ENCODE peak calls at places on chromosomes 13 and 19, in eight cellular contexts. G, Q, X, A, F, B, E and L are unnamed samples.
A peak's percentile ranks its signal among the peaks of the same experiment; 100 is the strongest.

GRCh38 chr19:31992750-31993149 is 352.7 kb upstream of the ZNF507 start:
- DNase-seq in Q (no peak), A (no peak), E (no peak), B (no peak), F (no peak), X (no peak), G (no peak), L (peak; percentile 17)

GRCh38 chr13:73273737-73274136 is 214.9 kb downstream of the KLF5 start:
- DNase-seq in B (no peak), A (no peak), Q (no peak), G (peak; percentile 86), E (no peak), F (no peak), X (peak; percentile 60), L (no peak)

GRCh38 chr13:38777347-38778107 is 90.7 kb downstream of the FREM2 start:
- DNase-seq in F (no peak), Q (no peak), E (no peak), A (no peak), B (no peak), G (no peak), X (no peak), L (no peak)

GRCh38 chr13:110920038-110920437 is 5.2 kb upstream of the ANKRD10 start:
- DNase-seq in X (no peak), G (no peak), Q (peak; percentile 50), A (no peak), B (peak; percentile 44), F (no peak), E (no peak), L (no peak)

GRCh38 chr13:32210081-32210480 is 105.1 kb downstream of the ZAR1L start:
- DNase-seq in E (no peak), F (no peak), Q (no peak), B (no peak), A (no peak), G (no peak), X (no peak), L (no peak)

GRCh38 chr13:41960700-41961697 is at the start of gene VWA8:
- DNase-seq in B (peak; percentile 92), G (peak; percentile 69), F (peak; percentile 90), A (peak; percentile 64), E (peak; percentile 81), Q (peak; percentile 90), X (peak; percentile 84), L (peak; percentile 93)

GRCh38 chr19:17205237-17206140 is 9.7 kb upstream of the USE1 start:
- DNase-seq in B (no peak), G (peak; percentile 49), A (peak; percentile 80), F (peak; percentile 84), X (peak; percentile 72), E (no peak), Q (peak; percentile 67), L (peak; percentile 86)

GRCh38 chr19:9940778-9941177 is 4.5 kb upstream of the OLFM2 start:
- DNase-seq in Q (no peak), F (no peak), G (peak; percentile 62), X (no peak), A (no peak), E (no peak), B (no peak), L (no peak)

GRCh38 chr13:63948045-63948444 is 2532.4 kb upstream of the PCDH20 start:
- DNase-seq in A (no peak), F (no peak), B (no peak), G (no peak), Q (no peak), E (no peak), X (no peak), L (no peak)

GRCh38 chr19:12139309-12139708 is 841 bp downstream of the ZNF20 start:
- DNase-seq in Q (no peak), G (no peak), F (no peak), A (no peak), X (no peak), B (no peak), E (no peak), L (no peak)

GRCh38 chr19:42122691-42123607 is 9.3 kb downstream of the POU2F2 start:
- DNase-seq in E (no peak), X (no peak), A (no peak), B (peak; percentile 64), Q (no peak), F (no peak), G (no peak), L (no peak)

GRCh38 chr19:17654993-17655392 is 33.2 kb downstream of the UNC13A start:
- DNase-seq in F (peak; percentile 66), Q (no peak), G (no peak), B (peak; percentile 29), X (no peak), E (no peak), A (no peak), L (no peak)

DNA sequence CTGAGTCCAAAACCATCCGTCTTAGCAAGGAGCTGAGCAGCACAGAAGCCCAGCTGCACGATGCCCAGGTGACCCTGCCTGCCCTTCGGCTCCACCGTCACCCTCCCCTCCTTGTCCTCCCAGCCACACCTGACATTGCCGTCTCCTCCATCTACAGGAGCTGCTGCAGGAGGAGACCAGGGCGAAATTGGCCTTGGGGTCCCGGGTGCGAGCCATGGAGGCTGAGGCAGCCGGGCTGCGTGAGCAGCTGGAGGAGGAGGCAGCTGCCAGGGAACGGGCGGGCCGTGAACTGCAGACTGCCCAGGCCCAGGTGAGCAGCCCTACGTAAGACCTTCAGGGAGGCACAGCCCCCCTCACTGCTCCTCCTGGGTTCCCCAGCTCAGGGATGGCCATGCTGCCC is 49.1 kb downstream of the KCNC3 start:
- DNase-seq in X (no peak), F (no peak), G (no peak), A (no peak), Q (no peak), E (no peak), B (no peak), L (no peak)
- TF ChIP-seq CTCF in X (no peak), F (no peak), G (no peak), A (no peak), Q (no peak), E (no peak), B (no peak), L (no peak)

GRCh38 chr13:82976499-82976898 is 905.8 kb downstream of the SLITRK1 start:
- DNase-seq in E (no peak), X (no peak), F (no peak), Q (no peak), B (no peak), G (no peak), A (no peak), L (no peak)
- TF ChIP-seq CTCF in E (no peak), X (no peak), F (no peak), Q (no peak), B (no peak), G (peak; percentile 69), A (no peak), L (no peak)

GRCh38 chr13:35781044-35781443 is 304.6 kb upstream of the MAB21L1 start:
- DNase-seq in Q (no peak), G (no peak), B (no peak), E (no peak), F (no peak), A (peak; percentile 57), X (no peak), L (no peak)

GRCh38 chr13:35784286-35784951 is 307.9 kb upstream of the MAB21L1 start:
- DNase-seq in A (no peak), B (no peak), G (no peak), Q (no peak), E (no peak), F (no peak), X (no peak), L (no peak)

GRCh38 chr13:35782793-35783192 is 306.3 kb upstream of the MAB21L1 start:
- DNase-seq in Q (no peak), B (no peak), G (no peak), F (no peak), A (no peak), E (no peak), X (no peak), L (no peak)

GRCh38 chr13:35781661-35782060 is 305.2 kb upstream of the MAB21L1 start:
- DNase-seq in G (no peak), Q (no peak), A (no peak), F (no peak), X (no peak), B (no peak), E (no peak), L (no peak)

DNA sequence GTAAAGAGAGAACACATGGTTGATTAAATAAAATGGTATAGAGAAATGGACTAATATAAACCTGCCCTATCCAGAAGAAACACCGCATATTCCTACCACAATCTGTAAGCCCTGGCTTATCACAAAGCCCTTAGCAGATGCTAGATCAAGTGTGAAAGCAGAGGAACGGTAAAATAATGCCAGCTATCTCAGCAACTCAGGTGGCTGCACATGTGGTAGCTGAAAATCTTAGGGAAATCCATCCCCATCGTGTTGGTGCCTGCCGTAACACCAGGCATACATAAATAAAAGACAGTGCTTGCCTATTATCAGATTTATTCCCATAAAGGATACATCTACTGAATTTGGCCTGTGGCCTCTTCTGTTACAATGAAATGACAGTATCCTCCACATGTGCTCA is 304.1 kb upstream of the MAB21L1 start:
- DNase-seq in F (no peak), E (no peak), X (no peak), Q (no peak), A (peak; percentile 41), B (no peak), G (no peak), L (no peak)
- TF ChIP-seq CTCF in F (no peak), E (no peak), X (no peak), Q (no peak), A (no peak), B (no peak), G (no peak), L (no peak)

GRCh38 chr19:38663957-38664502 is 16.6 kb downstream of the ACTN4 start:
- DNase-seq in F (peak; percentile 52), X (no peak), E (no peak), B (no peak), Q (peak; percentile 81), A (no peak), G (no peak), L (no peak)

GRCh38 chr19:38665219-38665931 is 17.9 kb downstream of the ACTN4 start:
- DNase-seq in Q (no peak), A (no peak), B (no peak), G (no peak), E (no peak), X (no peak), F (no peak), L (no peak)

GRCh38 chr19:38665950-38666661 is 18.7 kb downstream of the ACTN4 start:
- DNase-seq in Q (peak; percentile 82), G (peak; percentile 64), E (peak; percentile 72), X (peak; percentile 89), B (no peak), A (no peak), F (peak; percentile 52), L (peak; percentile 77)

GRCh38 chr19:38663156-38663651 is 15.8 kb downstream of the ACTN4 start:
- DNase-seq in B (no peak), G (no peak), F (no peak), X (no peak), Q (no peak), E (no peak), A (no peak), L (no peak)

DNA sequence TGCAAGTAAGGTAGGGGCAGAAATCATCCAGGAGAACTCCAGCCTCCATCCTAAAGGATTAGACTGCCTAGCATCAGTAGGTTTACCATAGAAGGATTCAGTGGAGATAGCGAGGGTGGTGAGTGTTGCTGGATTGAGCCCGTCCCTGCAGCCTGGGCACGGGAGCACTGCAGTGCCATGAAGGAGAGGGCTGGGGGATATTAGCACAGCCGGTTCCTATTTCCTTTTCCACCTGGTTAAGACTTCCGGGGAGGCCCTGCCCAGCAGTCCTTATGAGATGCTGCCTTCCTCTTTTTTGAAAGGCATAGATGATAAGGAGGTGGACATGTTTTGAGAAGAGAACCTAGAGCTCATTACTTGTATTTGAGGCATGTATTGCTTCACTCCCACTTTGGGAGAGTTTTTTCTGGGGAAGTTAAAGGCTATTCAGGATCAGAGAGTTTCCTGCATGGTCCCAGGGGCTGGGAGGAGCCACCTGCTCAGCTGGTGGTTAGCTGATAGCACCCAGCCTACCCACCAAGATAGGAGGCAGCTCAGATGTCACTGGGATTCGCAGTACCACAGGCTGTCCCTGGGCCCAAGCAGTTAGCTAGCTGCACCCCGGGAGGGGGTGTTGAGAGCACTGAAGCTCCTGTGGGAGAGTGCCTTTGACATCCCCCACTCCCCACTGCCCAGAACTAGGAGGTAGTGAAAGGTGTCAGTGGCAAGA is 17.2 kb downstream of the ACTN4 start:
- DNase-seq in Q (peak; percentile 60), E (no peak), F (no peak), G (no peak), B (no peak), X (no peak), A (no peak), L (no peak)
- TF ChIP-seq CTCF in Q (no peak), E (no peak), F (no peak), G (no peak), B (no peak), X (no peak), A (no peak), L (no peak)